ENCODE peak calls at places on chromosomes 6 and 20, in ten cellular contexts. One of them, this sample, is unnamed.

GRCh38 chr20:13302647-13303425 is 81.8 kb downstream of the ISM1 start:
- DNase-seq in brain microvascular endothelial cell: peak
- DNase-seq in AG09309: no peak
- DNase-seq in esophagus squamous epithelium: no peak
- DNase-seq in kidney epithelial cell: no peak
- DNase-seq in H1: peak
- DNase-seq in testis: peak
- DNase-seq in endothelial cell of umbilical vein: peak
- DNase-seq in IMR-90: no peak
- DNase-seq in heart left ventricle: no peak
- DNase-seq in this sample: peak

GRCh38 chr6:37818536-37819176 is 871 bp upstream of the ZFAND3 start:
- DNase-seq in brain microvascular endothelial cell: peak
- DNase-seq in AG09309: peak
- DNase-seq in esophagus squamous epithelium: peak
- DNase-seq in kidney epithelial cell: peak
- DNase-seq in H1: peak
- DNase-seq in testis: peak
- DNase-seq in endothelial cell of umbilical vein: peak
- DNase-seq in IMR-90: peak
- DNase-seq in heart left ventricle: peak
- DNase-seq in this sample: peak

GRCh38 chr6:84074988-84075781 is 41.6 kb downstream of the MRAP2 start:
- DNase-seq in brain microvascular endothelial cell: peak
- DNase-seq in AG09309: no peak
- DNase-seq in esophagus squamous epithelium: no peak
- DNase-seq in kidney epithelial cell: no peak
- DNase-seq in H1: no peak
- DNase-seq in testis: no peak
- DNase-seq in endothelial cell of umbilical vein: peak
- DNase-seq in IMR-90: peak
- DNase-seq in heart left ventricle: no peak
- DNase-seq in this sample: peak

GRCh38 chr6:37936909-37937308 is 117.4 kb downstream of the ZFAND3 start:
- DNase-seq in brain microvascular endothelial cell: no peak
- DNase-seq in AG09309: no peak
- DNase-seq in esophagus squamous epithelium: no peak
- DNase-seq in kidney epithelial cell: no peak
- DNase-seq in H1: no peak
- DNase-seq in testis: no peak
- DNase-seq in endothelial cell of umbilical vein: peak
- DNase-seq in IMR-90: no peak
- DNase-seq in heart left ventricle: no peak
- DNase-seq in this sample: no peak

GRCh38 chr6:111855775-111856174 is 17.5 kb downstream of the FYN start:
- DNase-seq in brain microvascular endothelial cell: no peak
- DNase-seq in AG09309: no peak
- DNase-seq in esophagus squamous epithelium: no peak
- DNase-seq in kidney epithelial cell: no peak
- DNase-seq in H1: no peak
- DNase-seq in testis: no peak
- DNase-seq in endothelial cell of umbilical vein: no peak
- DNase-seq in IMR-90: no peak
- DNase-seq in heart left ventricle: no peak
- DNase-seq in this sample: no peak

GRCh38 chr6:116667620-116668019 is 946 bp downstream of the ZUP1 start:
- DNase-seq in brain microvascular endothelial cell: no peak
- DNase-seq in AG09309: no peak
- DNase-seq in esophagus squamous epithelium: no peak
- DNase-seq in kidney epithelial cell: no peak
- DNase-seq in H1: no peak
- DNase-seq in testis: no peak
- DNase-seq in endothelial cell of umbilical vein: no peak
- DNase-seq in IMR-90: no peak
- DNase-seq in heart left ventricle: no peak
- DNase-seq in this sample: no peak

GRCh38 chr6:7108964-7109836 is 1.4 kb downstream of the RREB1 start:
- DNase-seq in brain microvascular endothelial cell: peak
- DNase-seq in AG09309: peak
- DNase-seq in esophagus squamous epithelium: no peak
- DNase-seq in kidney epithelial cell: no peak
- DNase-seq in H1: no peak
- DNase-seq in testis: peak
- DNase-seq in endothelial cell of umbilical vein: peak
- DNase-seq in IMR-90: peak
- DNase-seq in heart left ventricle: peak
- DNase-seq in this sample: peak

GRCh38 chr6:36373368-36374009 is 14.0 kb downstream of the ETV7 start:
- DNase-seq in brain microvascular endothelial cell: no peak
- DNase-seq in AG09309: no peak
- DNase-seq in esophagus squamous epithelium: no peak
- DNase-seq in kidney epithelial cell: no peak
- DNase-seq in H1: no peak
- DNase-seq in testis: peak
- DNase-seq in endothelial cell of umbilical vein: no peak
- DNase-seq in IMR-90: no peak
- DNase-seq in heart left ventricle: no peak
- DNase-seq in this sample: no peak

GRCh38 chr20:23645575-23645974 is 7.8 kb upstream of the CST3 start:
- DNase-seq in brain microvascular endothelial cell: no peak
- DNase-seq in AG09309: no peak
- DNase-seq in esophagus squamous epithelium: no peak
- DNase-seq in kidney epithelial cell: no peak
- DNase-seq in H1: no peak
- DNase-seq in testis: no peak
- DNase-seq in endothelial cell of umbilical vein: no peak
- DNase-seq in IMR-90: no peak
- DNase-seq in heart left ventricle: no peak
- DNase-seq in this sample: no peak

GRCh38 chr6:43980004-43980795 is 147.1 kb downstream of the MRPL14 start:
- DNase-seq in brain microvascular endothelial cell: no peak
- DNase-seq in AG09309: no peak
- DNase-seq in esophagus squamous epithelium: no peak
- DNase-seq in kidney epithelial cell: no peak
- DNase-seq in H1: peak
- DNase-seq in testis: peak
- DNase-seq in endothelial cell of umbilical vein: no peak
- DNase-seq in IMR-90: no peak
- DNase-seq in heart left ventricle: no peak
- DNase-seq in this sample: no peak

GRCh38 chr6:44254201-44254956 is 2.9 kb downstream of the SLC35B2 start:
- DNase-seq in brain microvascular endothelial cell: no peak
- DNase-seq in AG09309: no peak
- DNase-seq in esophagus squamous epithelium: no peak
- DNase-seq in kidney epithelial cell: no peak
- DNase-seq in H1: peak
- DNase-seq in testis: no peak
- DNase-seq in endothelial cell of umbilical vein: no peak
- DNase-seq in IMR-90: no peak
- DNase-seq in heart left ventricle: no peak
- DNase-seq in this sample: peak

GRCh38 chr20:23245553-23246128 is 105.0 kb upstream of the NXT1 start:
- DNase-seq in brain microvascular endothelial cell: no peak
- DNase-seq in AG09309: no peak
- DNase-seq in esophagus squamous epithelium: no peak
- DNase-seq in kidney epithelial cell: no peak
- DNase-seq in H1: peak
- DNase-seq in testis: peak
- DNase-seq in endothelial cell of umbilical vein: peak
- DNase-seq in IMR-90: peak
- DNase-seq in heart left ventricle: peak
- DNase-seq in this sample: no peak

DNA sequence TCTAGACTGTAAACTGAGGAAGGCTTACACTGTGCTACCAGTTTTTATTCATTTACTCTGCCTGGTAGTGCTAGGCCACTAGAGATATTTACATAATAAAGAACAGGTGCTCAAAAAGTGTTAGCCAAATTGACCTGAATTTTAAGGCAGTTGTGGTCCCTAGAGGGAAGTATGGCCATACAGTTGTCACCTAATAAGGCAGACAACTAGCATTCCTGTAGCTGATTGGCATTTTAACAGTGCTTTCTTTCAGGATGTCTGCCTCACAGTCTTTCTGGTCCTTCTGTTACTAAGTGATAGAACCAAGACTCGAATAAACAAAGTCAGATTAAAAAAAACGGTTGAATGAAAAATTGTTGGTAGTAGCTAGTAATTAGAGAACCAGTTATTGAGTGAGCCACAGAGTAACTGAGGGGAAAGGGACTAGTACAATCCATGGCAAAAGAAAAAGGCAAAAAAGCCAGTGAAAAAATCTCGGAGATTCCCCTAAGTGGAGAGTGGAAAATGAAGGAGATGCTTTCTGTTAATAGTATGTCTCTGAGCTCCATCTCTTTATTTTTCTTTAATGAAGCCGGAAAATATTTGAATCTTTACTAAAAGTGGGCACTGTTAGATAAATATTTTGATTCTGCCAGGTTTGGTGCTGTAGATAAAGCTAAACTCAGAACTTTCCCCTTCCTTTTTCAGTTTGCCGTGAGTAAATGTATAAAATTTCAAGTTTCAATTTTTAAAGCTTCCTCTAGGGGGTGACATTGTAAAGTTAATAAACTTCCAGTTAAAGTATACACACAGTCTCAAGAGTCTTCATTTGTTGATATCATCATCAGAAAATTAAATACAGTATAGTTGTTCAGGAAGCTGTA is 9.1 kb downstream of the VTA1 start:
- DNase-seq in brain microvascular endothelial cell: no peak
- DNase-seq in AG09309: no peak
- DNase-seq in esophagus squamous epithelium: no peak
- DNase-seq in kidney epithelial cell: no peak
- DNase-seq in H1: no peak
- DNase-seq in testis: no peak
- DNase-seq in endothelial cell of umbilical vein: peak
- DNase-seq in IMR-90: peak
- DNase-seq in heart left ventricle: no peak
- DNase-seq in this sample: no peak
- H3K4me3 ChIP-seq in brain microvascular endothelial cell: no peak
- H3K4me3 ChIP-seq in AG09309: no peak
- H3K4me3 ChIP-seq in esophagus squamous epithelium: no peak
- H3K4me3 ChIP-seq in kidney epithelial cell: no peak
- H3K4me3 ChIP-seq in H1: no peak
- H3K4me3 ChIP-seq in testis: no peak
- H3K4me3 ChIP-seq in endothelial cell of umbilical vein: no peak
- H3K4me3 ChIP-seq in IMR-90: no peak
- H3K4me3 ChIP-seq in heart left ventricle: no peak
- H3K4me3 ChIP-seq in this sample: no peak

DNA sequence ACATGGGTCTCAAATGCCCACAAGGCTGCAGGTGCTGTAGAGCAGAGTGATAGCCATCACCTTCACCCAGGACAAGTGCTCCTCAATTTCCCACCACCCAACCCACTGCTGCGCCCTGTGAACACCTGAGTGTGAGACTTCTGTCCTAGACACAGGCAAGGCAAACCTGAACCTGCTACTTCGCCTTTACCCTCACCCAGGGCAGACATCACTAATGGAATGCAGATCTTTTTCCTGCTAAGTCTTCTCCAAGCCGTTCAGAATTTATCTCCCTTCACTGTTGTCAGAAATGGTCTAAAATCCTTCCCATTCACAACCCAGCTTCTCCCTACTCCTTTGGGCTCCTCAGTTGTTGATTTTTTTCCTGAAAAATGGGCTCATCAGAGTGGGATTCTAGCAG is 65.9 kb downstream of the PREX1 start:
- DNase-seq in brain microvascular endothelial cell: no peak
- DNase-seq in AG09309: no peak
- DNase-seq in esophagus squamous epithelium: no peak
- DNase-seq in kidney epithelial cell: no peak
- DNase-seq in H1: no peak
- DNase-seq in testis: no peak
- DNase-seq in endothelial cell of umbilical vein: no peak
- DNase-seq in IMR-90: no peak
- DNase-seq in heart left ventricle: no peak
- DNase-seq in this sample: no peak
- H3K4me3 ChIP-seq in brain microvascular endothelial cell: no peak
- H3K4me3 ChIP-seq in AG09309: no peak
- H3K4me3 ChIP-seq in esophagus squamous epithelium: no peak
- H3K4me3 ChIP-seq in kidney epithelial cell: no peak
- H3K4me3 ChIP-seq in H1: no peak
- H3K4me3 ChIP-seq in testis: no peak
- H3K4me3 ChIP-seq in endothelial cell of umbilical vein: no peak
- H3K4me3 ChIP-seq in IMR-90: no peak
- H3K4me3 ChIP-seq in heart left ventricle: no peak
- H3K4me3 ChIP-seq in this sample: no peak

GRCh38 chr6:88166901-88167624 is 916 bp upstream of the CNR1 start:
- DNase-seq in brain microvascular endothelial cell: no peak
- DNase-seq in AG09309: no peak
- DNase-seq in esophagus squamous epithelium: no peak
- DNase-seq in kidney epithelial cell: no peak
- DNase-seq in H1: peak
- DNase-seq in testis: peak
- DNase-seq in endothelial cell of umbilical vein: no peak
- DNase-seq in IMR-90: no peak
- DNase-seq in heart left ventricle: peak
- DNase-seq in this sample: no peak
- H3K4me3 ChIP-seq in brain microvascular endothelial cell: peak
- H3K4me3 ChIP-seq in AG09309: no peak
- H3K4me3 ChIP-seq in esophagus squamous epithelium: peak
- H3K4me3 ChIP-seq in kidney epithelial cell: peak
- H3K4me3 ChIP-seq in H1: peak
- H3K4me3 ChIP-seq in testis: peak
- H3K4me3 ChIP-seq in endothelial cell of umbilical vein: peak
- H3K4me3 ChIP-seq in IMR-90: no peak
- H3K4me3 ChIP-seq in heart left ventricle: peak
- H3K4me3 ChIP-seq in this sample: peak

DNA sequence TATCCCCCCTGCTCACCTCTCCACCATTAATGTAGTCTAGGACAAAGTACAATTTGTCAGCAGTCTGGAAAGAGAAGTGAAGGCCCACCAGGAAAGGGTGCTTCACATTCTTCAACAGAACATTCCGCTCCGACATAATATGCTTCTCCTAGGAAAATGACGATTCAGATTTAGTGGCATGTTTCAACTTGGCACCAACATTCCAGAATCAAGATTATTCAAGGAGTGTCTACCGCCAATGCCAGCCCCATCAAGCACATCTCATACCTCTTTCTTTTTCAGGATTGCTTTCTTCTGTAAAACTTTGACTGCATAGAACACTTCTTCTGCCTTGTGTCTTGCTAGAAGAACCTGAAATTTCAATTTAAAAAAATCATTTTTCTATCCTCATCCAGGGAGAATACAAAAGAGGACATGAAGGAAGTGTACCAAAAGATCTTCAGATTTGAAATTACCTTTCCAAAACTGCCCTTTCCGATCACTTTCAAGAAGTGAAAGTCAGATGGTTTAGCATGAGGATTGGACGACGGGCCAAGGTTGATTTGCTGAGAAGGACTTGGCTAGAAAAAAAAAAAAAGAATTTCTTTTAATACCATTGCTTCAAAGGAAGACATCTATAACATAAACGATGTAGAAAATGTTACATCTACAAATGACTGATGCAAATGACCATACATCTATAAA is 120.7 kb upstream of the SLC2A12 start:
- DNase-seq in brain microvascular endothelial cell: no peak
- DNase-seq in AG09309: no peak
- DNase-seq in esophagus squamous epithelium: no peak
- DNase-seq in kidney epithelial cell: no peak
- DNase-seq in H1: no peak
- DNase-seq in testis: no peak
- DNase-seq in endothelial cell of umbilical vein: no peak
- DNase-seq in IMR-90: peak
- DNase-seq in heart left ventricle: no peak
- DNase-seq in this sample: no peak
- H3K4me3 ChIP-seq in brain microvascular endothelial cell: peak
- H3K4me3 ChIP-seq in AG09309: peak
- H3K4me3 ChIP-seq in esophagus squamous epithelium: peak
- H3K4me3 ChIP-seq in kidney epithelial cell: peak
- H3K4me3 ChIP-seq in H1: no peak
- H3K4me3 ChIP-seq in testis: peak
- H3K4me3 ChIP-seq in endothelial cell of umbilical vein: peak
- H3K4me3 ChIP-seq in IMR-90: peak
- H3K4me3 ChIP-seq in heart left ventricle: peak
- H3K4me3 ChIP-seq in this sample: peak